ENCODE peak calls at places on chromosomes 6 and 20, in seven cellular contexts. M is foreskin fibroblast, T is globus pallidus, V is astrocyte of the spinal cord, R is stromal cell of bone marrow, X is cardiac muscle cell, Z is AG08396. J is an unnamed sample.

GRCh38 chr6:26516481-26517427 is 16.7 kb downstream of the BTN1A1 start:
- DNase-seq in X (no peak), V (peak; percentile 10), T (no peak), Z (no peak), R (no peak), M (no peak), J (no peak)

GRCh38 chr6:99613705-99614429 is 7.2 kb downstream of the PRDM13 start:
- DNase-seq in X (no peak), V (no peak), T (no peak), Z (no peak), R (no peak), M (no peak), J (no peak)

GRCh38 chr6:69771158-69771906 is 25.5 kb downstream of the LMBRD1 start:
- DNase-seq in X (peak; percentile 33), R (no peak), Z (no peak), M (no peak), V (no peak), T (no peak), J (no peak)

GRCh38 chr6:148507774-148508173 is 165.1 kb downstream of the SASH1 start:
- DNase-seq in M (no peak), V (peak; percentile 59), X (peak; percentile 52), R (peak; percentile 63), T (no peak), Z (no peak), J (no peak)

GRCh38 chr20:46618316-46619110 is 32.7 kb downstream of the SLC13A3 start:
- DNase-seq in M (no peak), Z (no peak), V (no peak), T (no peak), X (no peak), R (no peak), J (no peak)

GRCh38 chr6:11366183-11366933 is 133.9 kb upstream of the NEDD9 start:
- DNase-seq in M (no peak), Z (no peak), X (no peak), T (no peak), R (no peak), V (no peak), J (peak; percentile 42)

GRCh38 chr20:9166153-9166780 is 97.4 kb downstream of the PLCB4 start:
- DNase-seq in T (peak; percentile 5), M (no peak), V (no peak), R (no peak), X (no peak), Z (no peak), J (no peak)

GRCh38 chr6:156816505-156816904 is 39.3 kb downstream of the ARID1B start:
- DNase-seq in V (no peak), Z (no peak), R (no peak), M (no peak), T (no peak), X (peak; percentile 32), J (no peak)